ENCODE peak calls at places on chromosomes 11 and 22, in eight cellular contexts. V is NCI-H524 treated with DMSO at 0.1 percent for 48 hours; E is midbrain; Z is M059J; P is astrocyte of the cerebellum; D is cardiac muscle cell; A is NCI-H1694; L is activated naive CD4-positive, alpha-beta T cell. R is an unnamed sample.
A peak's percentile ranks its signal among the peaks of the same experiment; 100 is the strongest.

GRCh38 chr11:111851067-111851466 is 20.3 kb downstream of the ALG9 start:
- DNase-seq in V (no peak), E (no peak), Z (no peak), P (no peak), D (no peak), A (no peak), L (no peak), R (no peak)

GRCh38 chr11:60334005-60334620 is 7.1 kb downstream of the MS4A6E start:
- DNase-seq in V (no peak), E (peak; percentile 30), Z (peak; percentile 82), P (no peak), D (peak; percentile 50), A (no peak), L (peak; percentile 20), R (peak; percentile 61)

GRCh38 chr11:1444823-1445422 is 41.7 kb downstream of the MOB2 start:
- DNase-seq in V (no peak), E (no peak), Z (no peak), P (no peak), D (no peak), A (no peak), L (no peak), R (no peak)

GRCh38 chr22:20773793-20774212 is at the start of gene SERPIND1:
- DNase-seq in V (no peak), E (no peak), Z (no peak), P (no peak), D (no peak), A (no peak), L (no peak), R (no peak)

GRCh38 chr11:100805509-100806199 is 118.6 kb downstream of the ARHGAP42 start:
- DNase-seq in V (no peak), E (no peak), Z (peak; percentile 81), P (no peak), D (peak; percentile 31), A (no peak), L (no peak), R (no peak)

GRCh38 chr11:119339581-119340334 is 925 bp downstream of the C1QTNF5 start:
- DNase-seq in V (no peak), E (peak; percentile 79), Z (peak; percentile 54), P (no peak), D (peak; percentile 75), A (no peak), L (no peak), R (no peak)

GRCh38 chr11:78715639-78716311 is 141.1 kb upstream of the NARS2 start:
- DNase-seq in V (no peak), E (peak; percentile 37), Z (peak; percentile 98), P (peak; percentile 56), D (peak; percentile 21), A (peak; percentile 59), L (no peak), R (peak; percentile 75)

GRCh38 chr11:33266418-33267215 is 9.4 kb downstream of the HIPK3 start:
- DNase-seq in V (no peak), E (no peak), Z (peak; percentile 93), P (no peak), D (peak; percentile 95), A (no peak), L (no peak), R (no peak)

GRCh38 chr11:134724106-134724778 is 312.2 kb upstream of the B3GAT1 start:
- DNase-seq in V (no peak), E (no peak), Z (no peak), P (no peak), D (no peak), A (no peak), L (no peak), R (no peak)

GRCh38 chr11:122797651-122798050 is 40.6 kb upstream of the CRTAM start:
- DNase-seq in V (no peak), E (no peak), Z (no peak), P (no peak), D (peak; percentile 49), A (no peak), L (no peak), R (no peak)

GRCh38 chr11:107609384-107610218 is 18.7 kb downstream of the ELMOD1 start:
- DNase-seq in V (no peak), E (no peak), Z (no peak), P (no peak), D (no peak), A (no peak), L (no peak), R (no peak)

GRCh38 chr22:29912605-29913398 is 29.8 kb downstream of the MTMR3 start:
- DNase-seq in V (no peak), E (no peak), Z (peak; percentile 88), P (peak; percentile 96), D (peak; percentile 85), A (no peak), L (no peak), R (no peak)

GRCh38 chr11:124943731-124944130 is 7.9 kb upstream of the HEPACAM start:
- DNase-seq in V (no peak), E (peak; percentile 67), Z (no peak), P (no peak), D (no peak), A (no peak), L (no peak), R (no peak)

R was measured in MM.1S.